ENCODE peak calls at places on chromosomes 1 and 21, in seven cellular contexts. G is C1 segment of cervical spinal cord; J is neural crest cell; L is heart left ventricle; K is EL; W is stimulated activated CD8-positive, alpha-beta memory T cell treated with anti-CD3 and anti-CD28 coated beads, Interleukin-15, amount 100 ng/mL, for 24 hours; Z is midbrain. Y is an unnamed sample.
A peak's percentile ranks its signal among the peaks of the same experiment; 100 is the strongest.

GRCh38 chr1:227299238-227299637 is 19.1 kb downstream of the CDC42BPA start:
- DNase-seq in G (no peak), W (no peak), L (no peak), J (no peak), K (peak; percentile 65), Z (no peak), Y (no peak)

GRCh38 chr1:173635116-173635515 is at the start of gene TEX50:
- DNase-seq in K (no peak), L (no peak), W (no peak), J (no peak), G (no peak), Z (no peak), Y (no peak)

GRCh38 chr1:31666290-31666963 is 21.8 kb upstream of the PEF1 start:
- DNase-seq in L (no peak), K (peak; percentile 47), Z (no peak), G (no peak), J (no peak), W (no peak), Y (no peak)

GRCh38 chr1:52727114-52727586 is 897 bp downstream of the ZYG11B start:
- DNase-seq in K (peak; percentile 30), J (peak; percentile 7), Z (no peak), G (no peak), L (no peak), W (no peak), Y (no peak)

GRCh38 chr1:97680460-97680859 is 240.4 kb downstream of the DPYD start:
- DNase-seq in W (no peak), K (no peak), L (no peak), G (no peak), Z (no peak), J (no peak), Y (no peak)

GRCh38 chr1:18707696-18708257 is 77.1 kb downstream of the PAX7 start:
- DNase-seq in L (no peak), W (no peak), K (no peak), Z (no peak), G (no peak), J (no peak), Y (no peak)

GRCh38 chr1:13628711-13629110 is 45.1 kb downstream of the PDPN start:
- DNase-seq in G (no peak), J (no peak), W (no peak), K (no peak), Z (no peak), L (no peak), Y (no peak)

GRCh38 chr21:26888256-26888655 is 43.0 kb upstream of the ADAMTS1 start:
- DNase-seq in G (no peak), J (no peak), K (no peak), Z (no peak), W (no peak), L (no peak), Y (no peak)

GRCh38 chr1:94117250-94117851 is 3.6 kb downstream of the ABCA4 start:
- DNase-seq in Z (no peak), W (no peak), G (no peak), K (no peak), L (no peak), J (no peak), Y (no peak)

GRCh38 chr1:206735553-206736031 is 35.0 kb upstream of the IL19 start:
- DNase-seq in W (no peak), K (peak; percentile 53), G (no peak), L (no peak), J (no peak), Z (no peak), Y (no peak)

GRCh38 chr1:93340090-93340489 is 5.6 kb upstream of the DR1 start:
- DNase-seq in Z (no peak), G (no peak), J (no peak), W (no peak), K (no peak), L (no peak), Y (no peak)

GRCh38 chr1:37473431-37474050 is 839 bp upstream of the ZC3H12A start:
- DNase-seq in W (no peak), Z (no peak), L (no peak), G (no peak), K (peak; percentile 29), J (no peak), Y (peak; percentile 43)

GRCh38 chr1:34786521-34787325 is 5.7 kb downstream of the GJB3 start:
- DNase-seq in G (peak; percentile 56), Z (peak; percentile 78), K (peak; percentile 67), W (peak; percentile 25), J (peak; percentile 71), L (peak; percentile 74), Y (no peak)

GRCh38 chr1:55155522-55155921 is 59.6 kb downstream of the USP24 start:
- DNase-seq in Z (peak; percentile 49), W (no peak), J (no peak), L (peak; percentile 65), K (peak; percentile 10), G (peak; percentile 8), Y (peak; percentile 65)

GRCh38 chr1:19484338-19484792 is 974 bp downstream of the CAPZB start:
- DNase-seq in J (peak; percentile 10), L (no peak), W (no peak), G (no peak), Z (no peak), K (no peak), Y (no peak)

GRCh38 chr21:41924355-41924754 is 29.5 kb downstream of the C2CD2 start:
- DNase-seq in J (no peak), Z (no peak), L (no peak), K (no peak), W (no peak), G (no peak), Y (no peak)

GRCh38 chr1:17542696-17543095 is 3.2 kb downstream of the ARHGEF10L start:
- DNase-seq in W (no peak), K (no peak), Z (no peak), G (no peak), L (no peak), J (no peak), Y (no peak)

GRCh38 chr1:1080951-1081310 is 6.8 kb upstream of the RNF223 start:
- DNase-seq in W (no peak), J (no peak), Z (no peak), K (no peak), L (peak; percentile 19), G (no peak), Y (no peak)

GRCh38 chr1:76313304-76313703 is 238.8 kb downstream of the ST6GALNAC3 start:
- DNase-seq in W (no peak), J (no peak), Z (no peak), K (no peak), G (no peak), L (no peak), Y (no peak)

GRCh38 chr21:35025206-35026152 is 23.6 kb downstream of the RUNX1 start:
- DNase-seq in L (no peak), G (no peak), Z (no peak), K (no peak), J (no peak), W (no peak), Y (no peak)

GRCh38 chr1:118842462-118843201 is 145.5 kb downstream of the TBX15 start:
- DNase-seq in J (no peak), L (no peak), W (no peak), G (no peak), K (no peak), Z (no peak), Y (no peak)

GRCh38 chr1:8015036-8015808 is 10.9 kb downstream of the ERRFI1 start:
- DNase-seq in W (no peak), K (peak; percentile 87), Z (peak; percentile 87), G (peak; percentile 41), J (peak; percentile 55), L (peak; percentile 51), Y (no peak)

GRCh38 chr1:186482661-186483255 is 21.8 kb upstream of the PDC start:
- DNase-seq in K (peak; percentile 66), Z (peak; percentile 40), G (peak; percentile 21), W (no peak), L (peak; percentile 37), J (peak; percentile 80), Y (peak; percentile 52)

GRCh38 chr1:38615680-38616079 is 243.9 kb downstream of the RRAGC start:
- DNase-seq in J (no peak), Z (no peak), L (no peak), K (no peak), G (no peak), W (no peak), Y (no peak)

GRCh38 chr1:197904126-197904787 is 1.8 kb downstream of the C1orf53 start:
- DNase-seq in Z (no peak), L (no peak), K (no peak), W (no peak), G (no peak), J (no peak), Y (no peak)

GRCh38 chr1:151613275-151613867 is 1.5 kb downstream of the SNX27 start:
- DNase-seq in Z (no peak), K (no peak), J (no peak), L (no peak), G (no peak), W (no peak), Y (no peak)

GRCh38 chr1:227316941-227317540 is 1.3 kb downstream of the CDC42BPA start:
- DNase-seq in J (no peak), Z (peak; percentile 47), G (peak; percentile 6), K (peak; percentile 48), W (no peak), L (peak; percentile 22), Y (no peak)

GRCh38 chr21:26140185-26140584 is 30.4 kb downstream of the APP start:
- DNase-seq in W (no peak), G (no peak), J (no peak), K (peak; percentile 94), L (peak; percentile 37), Z (no peak), Y (no peak)

GRCh38 chr21:44054710-44055109 is 42.6 kb downstream of the TRAPPC10 start:
- DNase-seq in Z (no peak), J (no peak), L (no peak), W (no peak), G (no peak), K (peak; percentile 13), Y (no peak)

GRCh38 chr1:98351506-98352038 is 309.9 kb upstream of the SNX7 start:
- DNase-seq in K (peak; percentile 20), G (no peak), L (no peak), Z (no peak), J (no peak), W (no peak), Y (no peak)

GRCh38 chr1:177983824-177984528 is 14.1 kb upstream of the SEC16B start:
- DNase-seq in K (peak; percentile 87), G (peak; percentile 41), L (peak; percentile 42), J (peak; percentile 14), W (no peak), Z (peak; percentile 69), Y (no peak)

GRCh38 chr1:230681599-230681998 is 32.3 kb downstream of the AGT start:
- DNase-seq in J (no peak), Z (no peak), G (no peak), K (peak; percentile 66), W (no peak), L (no peak), Y (no peak)

Y was measured in Right ventricle myocardium inferior.